ENCODE peak calls at places on chromosomes 1 and 21, in seven cellular contexts. I is D721Med, P is GM23338, M is LNCaP clone FGC, Z is endothelial cell, C is GM13976, E is pancreas. V is an unnamed sample.
A peak's percentile ranks its signal among the peaks of the same experiment; 100 is the strongest.

GRCh38 chr21:33948096-33948950 is 32.7 kb upstream of the ATP5PO start:
- DNase-seq in I (no peak), P (peak; percentile 94), M (peak; percentile 13), Z (peak; percentile 56), C (peak; percentile 53), E (peak; percentile 63), V (peak; percentile 54)

GRCh38 chr1:113369040-113369439 is 21.3 kb upstream of the MAGI3 start:
- DNase-seq in I (no peak), P (no peak), M (no peak), Z (no peak), C (no peak), E (no peak), V (no peak)

GRCh38 chr1:98991127-98992003 is 13.3 kb downstream of the PLPPR5 start:
- DNase-seq in I (no peak), P (peak; percentile 43), M (no peak), Z (no peak), C (no peak), E (no peak), V (no peak)

GRCh38 chr1:54846716-54847284 is 40.2 kb downstream of the DHCR24 start:
- DNase-seq in I (no peak), P (no peak), M (no peak), Z (no peak), C (no peak), E (no peak), V (no peak)

GRCh38 chr1:207282496-207283380 is 38.7 kb upstream of the CD55 start:
- DNase-seq in I (no peak), P (no peak), M (no peak), Z (no peak), C (no peak), E (no peak), V (no peak)

GRCh38 chr1:43325381-43325780 is 12.2 kb upstream of the MPL start:
- DNase-seq in I (no peak), P (no peak), M (no peak), Z (no peak), C (no peak), E (no peak), V (no peak)

GRCh38 chr1:28412731-28413130 is 43.2 kb downstream of the PHACTR4 start:
- DNase-seq in I (no peak), P (no peak), M (no peak), Z (peak; percentile 7), C (no peak), E (no peak), V (no peak)

GRCh38 chr1:180563013-180563827 is 4.5 kb downstream of the OVAAL start:
- DNase-seq in I (no peak), P (no peak), M (no peak), Z (no peak), C (no peak), E (no peak), V (no peak)

GRCh38 chr1:207103892-207104373 is at the start of gene C4BPA:
- DNase-seq in I (no peak), P (no peak), M (no peak), Z (no peak), C (no peak), E (peak; percentile 52), V (no peak)

DNA sequence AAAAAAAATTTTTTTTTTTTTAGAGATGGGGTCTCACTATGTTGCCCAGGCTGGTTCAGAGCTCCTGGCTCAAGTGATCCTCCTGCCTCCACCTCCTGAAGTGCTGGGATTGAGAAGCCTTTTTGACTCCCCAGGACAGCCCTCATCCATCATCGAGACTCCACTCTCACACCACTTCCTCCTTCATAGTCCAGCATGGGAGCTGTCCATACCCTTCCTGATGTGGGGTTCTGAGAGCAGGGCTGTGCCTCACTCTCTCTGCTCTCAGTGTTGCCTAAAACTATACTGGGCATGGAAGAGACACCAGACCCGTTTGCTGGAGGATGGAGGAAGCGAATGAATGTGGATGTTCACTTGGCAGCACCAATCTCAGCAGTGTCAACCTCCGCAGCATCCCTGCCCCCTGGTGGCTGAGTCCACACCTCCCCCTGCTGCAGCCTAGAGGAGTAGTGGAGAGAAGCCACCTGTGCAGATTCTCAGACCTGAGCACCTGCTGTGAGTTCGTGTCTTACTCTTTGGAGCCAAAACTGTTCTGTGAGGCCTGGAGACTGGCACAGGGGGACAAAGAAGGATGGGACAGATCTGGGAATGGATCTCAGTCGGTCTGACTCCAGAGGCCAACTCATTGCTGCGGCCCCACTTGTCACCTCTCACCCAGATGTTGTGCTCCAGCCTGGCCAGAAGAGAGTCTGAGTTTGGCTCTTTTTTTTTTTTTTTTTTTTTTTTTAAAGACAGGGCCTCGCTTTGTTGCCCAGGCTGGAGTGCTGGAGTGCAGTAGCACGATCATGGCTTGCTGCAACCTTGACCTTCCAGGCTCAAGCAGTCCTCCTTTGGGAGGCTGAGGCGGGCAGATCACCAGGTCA is 17.7 kb downstream of the TINAGL1 start:
- DNase-seq in I (no peak), P (peak; percentile 94), M (peak; percentile 41), Z (peak; percentile 89), C (peak; percentile 79), E (peak; percentile 90), V (peak; percentile 59)
- TF ChIP-seq CTCF in I (peak; percentile 85), P (peak; percentile 99), M (peak; percentile 96), Z (peak; percentile 83), C (peak; percentile 79), E (peak; percentile 87), V (peak; percentile 76)

GRCh38 chr1:205701405-205701804 is 21.1 kb upstream of the SLC45A3 start:
- DNase-seq in I (peak; percentile 12), P (no peak), M (no peak), Z (no peak), C (no peak), E (no peak), V (no peak)

GRCh38 chr1:205699416-205699815 is 19.1 kb upstream of the SLC45A3 start:
- DNase-seq in I (no peak), P (no peak), M (no peak), Z (no peak), C (no peak), E (no peak), V (no peak)

GRCh38 chr1:205698921-205699320 is 18.6 kb upstream of the SLC45A3 start:
- DNase-seq in I (no peak), P (no peak), M (peak; percentile 99), Z (no peak), C (no peak), E (no peak), V (no peak)

GRCh38 chr1:205701891-205702290 is 21.6 kb upstream of the SLC45A3 start:
- DNase-seq in I (peak; percentile 2), P (no peak), M (no peak), Z (no peak), C (no peak), E (no peak), V (no peak)

DNA sequence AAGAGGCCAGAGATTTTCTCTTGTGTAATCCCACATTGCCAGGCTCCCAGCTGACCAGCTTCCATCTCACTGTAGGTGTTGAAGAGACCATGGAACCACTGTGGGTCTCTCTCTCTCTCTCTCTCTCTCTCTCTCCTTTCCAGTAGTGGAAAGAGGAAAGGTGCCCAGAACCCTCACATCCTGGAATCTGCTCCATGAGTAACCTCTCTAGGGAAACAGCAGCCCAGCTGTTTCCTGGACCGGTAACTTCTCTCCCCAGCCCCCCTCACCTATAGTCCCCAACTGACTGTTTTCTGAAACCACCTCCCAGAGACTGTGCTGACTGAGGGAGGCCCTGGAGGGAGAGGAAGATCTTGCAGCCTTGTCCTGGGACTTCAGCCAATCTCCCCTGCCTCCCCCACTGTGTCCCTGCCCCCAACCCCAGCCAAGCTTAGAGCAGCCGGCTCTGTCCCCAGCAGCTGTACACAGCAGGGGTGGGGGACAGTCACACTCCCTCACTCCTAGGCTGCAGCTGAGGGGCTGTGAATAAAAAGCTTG is 20.6 kb upstream of the SLC45A3 start:
- DNase-seq in I (peak; percentile 11), P (peak; percentile 41), M (no peak), Z (peak; percentile 51), C (no peak), E (no peak), V (no peak)
- TF ChIP-seq CTCF in I (no peak), P (no peak), M (no peak), Z (no peak), C (no peak), E (no peak), V (no peak)

GRCh38 chr1:200535605-200536004 is 84.9 kb downstream of the KIF14 start:
- DNase-seq in I (peak; percentile 46), P (peak; percentile 68), M (peak; percentile 45), Z (peak; percentile 13), C (peak; percentile 32), E (no peak), V (no peak)
- TF ChIP-seq CTCF in I (peak; percentile 35), P (peak; percentile 76), M (peak; percentile 66), Z (no peak), C (no peak), E (no peak), V (peak; percentile 29)

GRCh38 chr1:200134116-200134515 is 106.6 kb downstream of the NR5A2 start:
- DNase-seq in I (no peak), P (no peak), M (no peak), Z (no peak), C (no peak), E (no peak), V (no peak)

GRCh38 chr1:200136384-200136783 is 108.9 kb downstream of the NR5A2 start:
- DNase-seq in I (no peak), P (no peak), M (no peak), Z (no peak), C (no peak), E (no peak), V (no peak)

GRCh38 chr1:200143347-200143746 is 115.8 kb downstream of the NR5A2 start:
- DNase-seq in I (no peak), P (no peak), M (no peak), Z (no peak), C (no peak), E (no peak), V (no peak)

DNA sequence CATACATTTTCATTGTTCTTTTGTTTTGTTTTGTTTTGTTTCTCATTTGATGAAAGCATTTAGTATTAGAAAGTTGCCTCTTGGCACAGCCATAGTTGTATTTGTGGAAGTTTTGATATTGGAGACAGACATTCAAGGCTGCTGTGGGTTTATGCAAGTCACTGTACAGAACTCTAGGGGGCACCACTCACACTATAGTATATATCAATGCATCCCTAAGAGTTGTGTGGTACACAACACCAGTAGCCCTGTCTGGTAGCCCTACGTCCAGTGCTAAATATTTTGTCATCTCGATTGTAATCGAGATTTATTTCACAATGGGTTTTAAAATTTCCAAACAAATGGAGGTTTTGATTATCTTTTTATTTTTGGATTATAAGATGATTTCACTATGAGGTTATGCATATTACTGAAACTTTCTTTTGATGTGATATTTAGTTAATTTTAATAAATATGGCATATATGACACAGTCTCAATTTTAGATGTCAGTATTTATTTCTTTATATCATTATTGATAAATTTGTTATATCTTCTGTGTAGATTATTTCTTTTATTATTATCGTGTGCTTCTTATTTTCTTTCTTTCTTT is 112.2 kb downstream of the NR5A2 start:
- DNase-seq in I (no peak), P (peak; percentile 78), M (no peak), Z (peak; percentile 28), C (peak; percentile 60), E (no peak), V (no peak)
- TF ChIP-seq CTCF in I (peak; percentile 66), P (peak; percentile 77), M (peak; percentile 72), Z (peak; percentile 67), C (peak; percentile 56), E (peak; percentile 25), V (peak; percentile 76)